ENCODE peak calls at places on chromosomes 7 and 10, in five cellular contexts. Z is GM23338; D is small intestine; B is ovary; Q is CD8-positive, alpha-beta memory T cell. V is an unnamed sample.

GRCh38 chr7:46291064-46291463 is 370.0 kb upstream of the IGFBP3 start:
- DNase-seq in Z (no peak), D (no peak), Q (no peak), B (no peak), V (no peak)

GRCh38 chr10:29941476-29941875 is 117.9 kb downstream of the JCAD start:
- DNase-seq in Z (no peak), B (no peak), Q (no peak), D (no peak), V (no peak)

GRCh38 chr10:127464561-127464960 is 84.5 kb upstream of the NPS start:
- DNase-seq in Q (no peak), B (no peak), D (no peak), Z (no peak), V (no peak)

GRCh38 chr10:99531026-99531695 is 1.6 kb upstream of the NKX2-3 start:
- DNase-seq in B (no peak), Q (no peak), D (no peak), Z (peak; percentile 75), V (no peak)

GRCh38 chr10:22690158-22690557 is 24.2 kb downstream of the PIP4K2A start:
- DNase-seq in Z (no peak), D (no peak), B (no peak), Q (no peak), V (no peak)

GRCh38 chr10:79394631-79395030 is 47.4 kb downstream of the PPIF start:
- DNase-seq in Z (no peak), B (no peak), Q (no peak), D (no peak), V (peak; percentile 17)

GRCh38 chr10:6014241-6014761 is 37.0 kb upstream of the IL15RA start:
- DNase-seq in D (peak; percentile 63), Z (peak; percentile 80), B (peak; percentile 35), Q (peak; percentile 29), V (peak; percentile 58)

GRCh38 chr7:101659706-101660105 is 30.6 kb upstream of the MYL10 start:
- DNase-seq in D (no peak), B (no peak), Z (peak; percentile 30), Q (no peak), V (no peak)

GRCh38 chr10:86376852-86377796 is 10.5 kb upstream of the GRID1 start:
- DNase-seq in Q (peak; percentile 71), D (peak; percentile 58), Z (peak; percentile 85), B (peak; percentile 81), V (peak; percentile 95)

GRCh38 chr7:140242057-140243031 is 65.6 kb upstream of the KDM7A start:
- DNase-seq in Q (no peak), B (no peak), Z (no peak), D (peak; percentile 97), V (peak; percentile 56)

DNA sequence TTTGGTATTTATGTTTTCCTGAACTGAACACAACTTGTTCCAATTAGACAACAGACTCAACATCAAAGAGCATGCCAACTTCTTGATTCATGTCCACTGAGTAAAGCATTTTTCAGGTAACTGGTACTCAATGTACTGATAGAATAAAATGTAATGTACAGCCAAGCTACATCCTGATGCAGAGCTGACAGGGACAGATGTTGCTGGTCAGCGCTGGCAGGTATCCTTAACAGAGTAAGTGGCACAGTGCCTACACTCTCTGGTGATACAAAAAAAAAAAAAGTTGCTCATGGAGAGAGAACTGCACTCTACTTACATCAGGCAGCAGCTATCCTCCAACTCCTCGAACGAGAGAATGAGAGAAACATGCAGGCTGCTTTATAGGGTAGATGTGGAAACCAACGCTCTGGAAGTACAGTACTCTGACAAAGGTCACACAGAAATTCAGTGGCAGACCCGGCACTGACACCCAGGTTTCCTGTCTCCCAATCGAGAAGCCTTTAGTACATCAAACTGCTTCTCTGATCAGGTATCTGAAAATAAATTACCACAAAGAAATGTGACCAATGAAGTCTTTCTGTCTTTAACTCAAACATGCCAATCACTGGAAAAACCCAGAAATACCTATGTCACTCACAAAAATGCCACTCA is 4.6 kb downstream of the ITGB1 start:
- DNase-seq in Z (no peak), D (no peak), B (no peak), Q (no peak), V (no peak)
- H3K4me3 ChIP-seq in Z (peak overlapping the region; percentile 76), D (no peak overlapping the region), B (no peak overlapping the region), Q (no peak overlapping the region), V (peak overlapping the region; percentile 42)

GRCh38 chr10:119274519-119275045 is 67.2 kb downstream of the GRK5 start:
- DNase-seq in Z (no peak), Q (no peak), D (no peak), B (no peak), V (peak; percentile 29)
- H3K4me1 ChIP-seq in Z (peaks cover 4% of the 10 kb centered on the region), Q (peaks cover 40% of the 10 kb centered on the region), D (peaks cover 23% of the 10 kb centered on the region), B (peaks cover 21% of the 10 kb centered on the region), V (no peaks in the 10 kb centered on the region)

GRCh38 chr7:159057647-159058046 is 87.0 kb downstream of the VIPR2 start:
- DNase-seq in Z (no peak), D (no peak), B (no peak), Q (no peak), V (no peak)
- H3K4me3 ChIP-seq in Z (no peak overlapping the region), D (no peak overlapping the region), B (no peak overlapping the region), Q (no peak overlapping the region), V (no peak overlapping the region)

GRCh38 chr7:94350729-94351128 is 44.0 kb upstream of the COL1A2 start:
- DNase-seq in D (no peak), Z (no peak), Q (no peak), B (no peak), V (no peak)
- H3K4me1 ChIP-seq in D (no peaks in the 10 kb centered on the region), Z (peaks cover 11% of the 10 kb centered on the region), Q (no peaks in the 10 kb centered on the region), B (peaks cover 5% of the 10 kb centered on the region), V (no peaks in the 10 kb centered on the region)

GRCh38 chr10:24901686-24902399 is 50.6 kb downstream of the PRTFDC1 start:
- DNase-seq in Z (no peak), D (peak; percentile 98), B (peak; percentile 35), Q (no peak), V (no peak)
- H3K4me3 ChIP-seq in Z (no peak overlapping the region), D (no peak overlapping the region), B (no peak overlapping the region), Q (no peak overlapping the region), V (no peak overlapping the region)

GRCh38 chr7:361680-362415 is 71.9 kb downstream of the FOXL3 start:
- DNase-seq in Z (no peak), Q (no peak), D (no peak), B (no peak), V (no peak)

GRCh38 chr7:359776-360361 is 69.9 kb downstream of the FOXL3 start:
- DNase-seq in D (no peak), B (no peak), Q (no peak), Z (no peak), V (peak; percentile 63)

GRCh38 chr7:362416-363096 is 72.6 kb downstream of the FOXL3 start:
- DNase-seq in B (no peak), D (peak; percentile 45), Z (no peak), Q (peak; percentile 20), V (peak; percentile 67)

GRCh38 chr7:359226-359775 is 69.3 kb downstream of the FOXL3 start:
- DNase-seq in Q (no peak), Z (no peak), D (no peak), B (no peak), V (peak; percentile 60)

DNA sequence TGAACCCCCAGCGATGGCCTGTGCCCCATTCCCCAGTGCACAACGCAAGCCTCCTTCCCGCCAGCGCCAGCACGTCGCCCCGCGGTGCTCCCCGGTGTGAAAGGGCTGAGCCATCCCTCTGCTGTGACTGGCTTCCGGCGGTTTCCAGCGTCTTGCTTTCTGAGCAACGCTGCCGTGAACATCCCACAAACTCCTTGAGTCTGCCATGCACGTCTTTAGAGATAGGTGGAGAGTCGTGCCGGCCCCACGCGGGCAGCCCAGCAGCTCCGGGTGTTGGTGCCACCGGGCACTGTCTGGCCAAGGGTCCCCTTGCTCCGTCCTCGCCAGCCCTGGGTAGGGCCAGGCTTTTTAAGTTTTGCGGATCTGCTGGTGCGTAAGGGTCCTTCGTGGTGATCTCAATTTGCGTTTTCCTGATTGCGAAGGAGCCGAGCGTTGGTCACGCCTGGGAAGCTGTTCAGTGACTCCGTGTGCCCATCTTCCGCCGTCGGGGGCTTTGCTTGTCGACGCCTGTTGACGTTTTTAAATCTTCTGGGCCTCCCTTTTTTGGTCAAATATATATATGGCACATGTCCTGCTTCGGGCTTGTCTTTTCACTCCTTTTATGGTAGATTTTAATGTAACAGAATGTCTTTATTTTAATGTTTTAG is 70.6 kb downstream of the FOXL3 start:
- DNase-seq in D (no peak), Z (no peak), Q (no peak), B (no peak), V (peak; percentile 62)
- H3K4me1 ChIP-seq in D (no peaks in the 10 kb centered on the region), Z (peaks cover under 1% of the 10 kb centered on the region), Q (peaks cover 55% of the 10 kb centered on the region), B (no peaks in the 10 kb centered on the region), V (no peaks in the 10 kb centered on the region)

DNA sequence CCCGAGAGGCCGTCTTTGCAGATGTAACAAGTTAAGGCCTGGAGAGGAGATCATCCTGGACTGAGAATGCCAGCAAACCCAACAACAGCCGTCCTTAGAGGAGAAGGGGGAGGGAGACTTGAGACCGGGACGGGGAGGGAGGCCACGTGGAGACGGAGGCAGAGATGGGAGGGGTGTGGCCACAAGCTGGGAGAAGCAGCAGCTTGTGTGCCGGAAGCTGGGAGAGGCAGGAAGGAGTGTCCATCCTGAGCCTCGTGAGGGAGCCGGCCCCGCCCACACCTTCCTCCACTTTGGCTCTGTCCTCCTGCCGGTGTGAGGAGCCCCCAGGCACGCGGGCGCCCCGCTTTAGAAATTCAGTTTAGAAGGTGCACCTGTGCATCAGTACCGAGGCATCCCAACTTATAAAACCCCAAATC is 95.7 kb downstream of the DNAJB6 start:
- DNase-seq in Q (no peak), Z (peak; percentile 95), B (peak; percentile 34), D (peak; percentile 45), V (peak; percentile 54)
- H3K4me3 ChIP-seq in Q (no peak overlapping the region), Z (peak overlapping the region; percentile 50), B (no peak overlapping the region), D (no peak overlapping the region), V (peak overlapping the region; percentile 8)

GRCh38 chr10:124068929-124069328 is 24.5 kb downstream of the CHST15 start:
- DNase-seq in Q (no peak), D (no peak), B (no peak), Z (no peak), V (no peak)

GRCh38 chr10:124065382-124066155 is 27.8 kb downstream of the CHST15 start:
- DNase-seq in B (no peak), Z (peak; percentile 42), Q (no peak), D (no peak), V (peak; percentile 59)

GRCh38 chr10:124066744-124067714 is 26.4 kb downstream of the CHST15 start:
- DNase-seq in Q (no peak), B (no peak), Z (peak; percentile 82), D (no peak), V (peak; percentile 54)

GRCh38 chr10:124069341-124069740 is 24.1 kb downstream of the CHST15 start:
- DNase-seq in B (no peak), D (no peak), Z (no peak), Q (no peak), V (peak; percentile 36)

DNA sequence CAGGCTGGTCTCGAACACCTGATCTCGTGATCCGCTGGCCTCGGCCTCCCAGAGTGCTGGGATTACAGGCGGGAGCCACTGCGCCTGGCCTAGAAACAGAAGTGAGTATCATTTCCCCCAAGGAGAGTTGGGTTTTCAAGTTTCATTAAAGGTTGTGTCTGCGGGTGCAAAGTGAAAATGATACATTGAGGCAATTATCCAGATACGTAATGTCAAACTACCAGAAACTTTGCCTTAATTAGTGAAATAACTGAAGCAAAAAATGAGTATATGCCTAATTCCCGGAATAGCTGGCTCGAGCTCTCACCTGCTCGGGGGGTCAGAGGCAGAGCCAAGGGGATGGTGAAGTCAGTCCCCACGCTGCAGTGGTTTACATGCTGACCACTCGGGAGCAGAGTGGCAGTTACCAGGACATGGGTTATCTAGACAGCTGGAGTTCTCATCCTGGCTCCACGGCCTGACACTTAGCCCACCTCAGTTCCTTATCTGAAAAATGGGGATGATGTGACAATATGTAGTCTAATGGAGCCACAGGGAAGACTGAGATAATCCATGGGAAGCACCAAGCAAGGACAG is 25.5 kb downstream of the CHST15 start:
- DNase-seq in Z (no peak), Q (no peak), B (no peak), D (no peak), V (peak; percentile 36)
- H3K4me1 ChIP-seq in Z (peaks cover 38% of the 10 kb centered on the region), Q (peaks cover 24% of the 10 kb centered on the region), B (peaks cover 17% of the 10 kb centered on the region), D (no peaks in the 10 kb centered on the region), V (no peaks in the 10 kb centered on the region)

GRCh38 chr7:47581821-47582747 is at the start of gene TNS3:
- DNase-seq in Q (no peak), D (peak; percentile 57), Z (peak; percentile 78), B (peak; percentile 74), V (peak; percentile 62)
- H3K4me3 ChIP-seq in Q (no peak within 1 kb of the TSS), D (peak within 1 kb of the TSS; percentile 85), Z (peak within 1 kb of the TSS; percentile 78), B (peak within 1 kb of the TSS; percentile 64), V (peak within 1 kb of the TSS; percentile 75)

V was measured in aorta.